ENCODE peak calls at places on chromosome 15, in eight cellular contexts. B, M, V, W, R, T, A and E are unnamed samples.

GRCh38 chr15:34583399-34584320 is at the start of gene GOLGA8B:
- DNase-seq in B (peak), M (peak), V (peak), W (peak), R (peak), T (peak), A (peak), E (no peak)

GRCh38 chr15:60580650-60581415 is 101.9 kb upstream of the ICE2 start:
- DNase-seq in B (no peak), M (no peak), V (no peak), W (no peak), R (no peak), T (no peak), A (no peak), E (no peak)

GRCh38 chr15:28885289-28885629 is 515 bp upstream of the APBA2 start:
- DNase-seq in B (no peak), M (no peak), V (no peak), W (peak), R (no peak), T (no peak), A (no peak), E (no peak)

GRCh38 chr15:43893956-43894355 is 67.2 kb downstream of the WDR76 start:
- DNase-seq in B (no peak), M (no peak), V (no peak), W (no peak), R (no peak), T (no peak), A (no peak), E (no peak)

GRCh38 chr15:32107477-32108080 is 77.3 kb downstream of the CHRNA7 start:
- DNase-seq in B (no peak), M (no peak), V (no peak), W (no peak), R (no peak), T (no peak), A (no peak), E (no peak)

GRCh38 chr15:40702077-40702476 is 7.1 kb downstream of the RAD51 start:
- DNase-seq in B (peak), M (no peak), V (no peak), W (no peak), R (no peak), T (peak), A (no peak), E (no peak)

GRCh38 chr15:28959326-28959725 is 73.6 kb downstream of the APBA2 start:
- DNase-seq in B (no peak), M (peak), V (no peak), W (no peak), R (no peak), T (no peak), A (no peak), E (no peak)

GRCh38 chr15:71278989-71279756 is 163.9 kb downstream of the THSD4 start:
- DNase-seq in B (peak), M (peak), V (peak), W (no peak), R (peak), T (peak), A (peak), E (no peak)

GRCh38 chr15:80288131-80288530 is 36.1 kb upstream of the CTXND1 start:
- DNase-seq in B (no peak), M (no peak), V (no peak), W (no peak), R (no peak), T (no peak), A (no peak), E (no peak)

GRCh38 chr15:41779662-41780157 is 5.4 kb downstream of the MAPKBP1 start:
- DNase-seq in B (no peak), M (no peak), V (no peak), W (no peak), R (no peak), T (no peak), A (no peak), E (no peak)

GRCh38 chr15:45088801-45089711 is 24.9 kb downstream of the DUOX2 start:
- DNase-seq in B (peak), M (no peak), V (no peak), W (no peak), R (no peak), T (peak), A (no peak), E (no peak)

GRCh38 chr15:74466570-74466969 is 5.6 kb upstream of the UBL7 start:
- DNase-seq in B (no peak), M (no peak), V (no peak), W (no peak), R (no peak), T (no peak), A (no peak), E (no peak)

GRCh38 chr15:29452881-29453731 is 183.5 kb upstream of the NSMCE3 start:
- DNase-seq in B (no peak), M (no peak), V (no peak), W (no peak), R (no peak), T (no peak), A (no peak), E (no peak)

GRCh38 chr15:99536422-99537033 is 29.3 kb upstream of the MEF2A start:
- DNase-seq in B (peak), M (peak), V (peak), W (no peak), R (no peak), T (peak), A (peak), E (no peak)

GRCh38 chr15:81809543-81809942 is 236.3 kb downstream of the MEX3B start:
- DNase-seq in B (no peak), M (no peak), V (no peak), W (no peak), R (no peak), T (peak), A (no peak), E (no peak)

GRCh38 chr15:101371081-101371480 is 76.0 kb upstream of the SNRPA1 start:
- DNase-seq in B (no peak), M (no peak), V (no peak), W (no peak), R (peak), T (no peak), A (no peak), E (no peak)

GRCh38 chr15:48486228-48486627 is 155.0 kb downstream of the DUT start:
- DNase-seq in B (no peak), M (no peak), V (peak), W (no peak), R (no peak), T (peak), A (no peak), E (no peak)

GRCh38 chr15:94972314-94972713 is 741.0 kb downstream of the MCTP2 start:
- DNase-seq in B (peak), M (no peak), V (peak), W (no peak), R (no peak), T (no peak), A (no peak), E (no peak)

GRCh38 chr15:80464952-80465645 is 60.9 kb downstream of the ARNT2 start:
- DNase-seq in B (no peak), M (peak), V (peak), W (no peak), R (no peak), T (peak), A (no peak), E (no peak)

GRCh38 chr15:99406716-99407487 is 155.6 kb downstream of the LRRC28 start:
- DNase-seq in B (no peak), M (peak), V (no peak), W (no peak), R (no peak), T (no peak), A (no peak), E (peak)

GRCh38 chr15:57057134-57057930 is 138.9 kb downstream of the TCF12 start:
- DNase-seq in B (no peak), M (no peak), V (no peak), W (no peak), R (no peak), T (no peak), A (no peak), E (no peak)

GRCh38 chr15:99211926-99212325 is 37.5 kb downstream of the TTC23 start:
- DNase-seq in B (peak), M (no peak), V (no peak), W (no peak), R (no peak), T (no peak), A (no peak), E (no peak)

GRCh38 chr15:68528891-68529290 is 49.9 kb upstream of the CORO2B start:
- DNase-seq in B (peak), M (no peak), V (peak), W (no peak), R (no peak), T (peak), A (no peak), E (no peak)

GRCh38 chr15:70474682-70475438 is 288.5 kb downstream of the UACA start:
- DNase-seq in B (peak), M (peak), V (peak), W (peak), R (no peak), T (peak), A (no peak), E (peak)

GRCh38 chr15:85600001-85600400 is 194.7 kb downstream of the KLHL25 start:
- DNase-seq in B (no peak), M (no peak), V (no peak), W (no peak), R (no peak), T (no peak), A (no peak), E (no peak)

GRCh38 chr15:42056934-42057743 is 36.3 kb upstream of the PLA2G4E start:
- DNase-seq in B (peak), M (peak), V (peak), W (peak), R (peak), T (peak), A (peak), E (no peak)

GRCh38 chr15:93312891-93313486 is 224.0 kb upstream of the RGMA start:
- DNase-seq in B (no peak), M (peak), V (no peak), W (no peak), R (no peak), T (no peak), A (no peak), E (no peak)

GRCh38 chr15:37134244-37134643 is 33.9 kb upstream of the MEIS2 start:
- DNase-seq in B (no peak), M (no peak), V (no peak), W (no peak), R (no peak), T (peak), A (no peak), E (no peak)
- TF ChIP-seq CTCF in B (no peak), M (no peak), V (no peak), W (no peak), R (no peak), T (no peak), A (no peak), E (no peak)

GRCh38 chr15:87591521-87591920 is 665.0 kb downstream of the NTRK3 start:
- DNase-seq in B (no peak), M (no peak), V (no peak), W (no peak), R (no peak), T (no peak), A (no peak), E (no peak)
- TF ChIP-seq CTCF in B (no peak), M (no peak), V (no peak), W (no peak), R (no peak), T (no peak), A (no peak), E (no peak)

DNA sequence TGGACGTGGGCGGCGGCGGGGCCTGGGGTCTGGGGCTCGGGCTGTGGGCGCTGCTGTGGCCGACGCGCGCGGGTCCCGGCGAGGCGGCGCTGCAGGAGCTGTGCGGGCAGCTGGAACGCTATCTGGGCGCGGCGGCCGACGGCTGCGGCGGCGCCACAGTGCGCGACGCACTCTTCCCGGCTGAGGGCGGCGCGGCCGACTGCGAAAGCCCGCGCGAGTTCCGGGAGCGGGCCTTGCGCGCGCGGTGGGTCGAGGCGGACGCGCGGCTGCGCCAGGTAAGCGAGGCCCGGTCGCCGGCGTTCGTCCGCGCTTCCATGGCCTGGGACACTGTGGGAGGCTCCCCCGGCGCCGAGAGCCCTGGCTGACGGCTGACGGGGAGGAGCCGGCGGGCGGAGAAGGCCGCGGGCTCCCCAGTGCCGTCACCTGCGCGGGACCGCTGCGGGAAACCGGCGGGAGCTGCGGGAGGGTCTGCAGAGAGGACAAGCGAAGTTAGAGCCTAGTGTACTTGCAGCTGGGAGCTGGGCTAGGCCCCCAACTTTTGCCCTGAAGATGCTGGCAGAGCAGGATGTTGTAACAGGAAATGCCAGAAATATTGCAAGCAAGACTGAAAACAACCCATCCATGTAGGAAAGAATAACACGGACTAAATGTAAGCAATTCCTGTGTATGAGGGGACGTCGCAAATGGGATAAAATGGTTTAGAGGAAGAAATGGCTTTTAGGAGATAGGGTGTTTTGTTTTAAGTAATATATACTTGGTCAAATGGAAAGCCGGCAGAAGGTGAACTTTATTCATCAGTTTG is 834 bp downstream of the WHAMM start:
- DNase-seq in B (peak), M (peak), V (peak), W (peak), R (peak), T (peak), A (peak), E (no peak)
- TF ChIP-seq CTCF in B (no peak), M (no peak), V (no peak), W (no peak), R (no peak), T (no peak), A (no peak), E (peak)

GRCh38 chr15:51775967-51776816 is 24.8 kb downstream of the TMOD2 start:
- DNase-seq in B (peak), M (no peak), V (no peak), W (no peak), R (peak), T (peak), A (peak), E (no peak)
- TF ChIP-seq CTCF in B (peak), M (no peak), V (peak), W (peak), R (peak), T (peak), A (peak), E (peak)

DNA sequence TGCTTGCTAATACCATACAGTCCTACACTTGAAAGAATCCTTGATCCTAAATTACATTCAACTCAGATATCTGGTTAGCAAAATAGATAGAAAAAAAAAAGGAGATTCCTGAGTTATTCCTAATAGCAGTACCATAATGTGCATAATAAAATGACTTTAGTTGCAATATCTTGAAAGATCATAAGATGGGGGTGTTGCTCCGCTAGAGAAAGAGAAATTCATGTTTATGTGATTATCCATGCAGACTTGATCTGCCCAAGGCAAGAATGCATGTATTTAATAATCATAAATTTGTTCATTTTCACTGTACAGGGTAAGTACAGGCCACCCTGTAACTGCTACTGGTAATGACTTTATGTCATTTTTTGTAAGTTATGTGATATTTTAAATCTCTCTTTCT is 84.7 kb downstream of the HCN4 start:
- DNase-seq in B (peak), M (no peak), V (peak), W (no peak), R (no peak), T (peak), A (no peak), E (no peak)
- TF ChIP-seq CTCF in B (peak), M (no peak), V (no peak), W (no peak), R (no peak), T (peak), A (no peak), E (peak)